ENCODE peak calls at places on chromosomes 2 and 18, in nine cellular contexts. G is stimulated activated CD8-positive, alpha-beta memory T cell treated with anti-CD3 and anti-CD28 coated beads, Interleukin-15, amount 100 ng/mL, for 24 hours; X is cardiac fibroblast; C is GM12891; Z is GM12865; L is uterus; B is iris pigment epithelial cell; A is cardiac septum; S is NCI-H1417 treated with DMSO at 0.1 percent for 48 hours. U is an unnamed sample.

GRCh38 chr2:109437325-109438090 is 176.3 kb downstream of the SEPTIN10 start:
- DNase-seq in X (no peak), B (no peak), C (no peak), G (no peak), Z (no peak), L (no peak), S (no peak), A (peak), U (no peak)

GRCh38 chr2:9474361-9475117 is at the start of gene IAH1:
- DNase-seq in Z (peak), A (peak), B (peak), S (no peak), C (peak), X (peak), G (peak), L (peak), U (peak)

GRCh38 chr2:42939411-42940206 is 147.2 kb upstream of the HAAO start:
- DNase-seq in S (no peak), G (no peak), Z (no peak), X (no peak), L (no peak), B (no peak), A (no peak), C (no peak), U (no peak)

GRCh38 chr18:27750014-27750413 is 426.9 kb downstream of the CDH2 start:
- DNase-seq in X (peak), G (no peak), A (no peak), B (peak), Z (peak), S (no peak), L (no peak), C (no peak), U (no peak)

GRCh38 chr2:224948859-224949258 is 93.4 kb downstream of the DOCK10 start:
- DNase-seq in Z (no peak), X (peak), C (no peak), B (peak), A (no peak), G (no peak), L (no peak), S (no peak), U (no peak)

GRCh38 chr18:58806826-58807714 is 57.6 kb upstream of the ZNF532 start:
- DNase-seq in A (no peak), Z (peak), S (no peak), C (peak), B (no peak), X (no peak), G (no peak), L (no peak), U (no peak)

GRCh38 chr2:2188344-2189111 is 142.5 kb downstream of the MYT1L start:
- DNase-seq in Z (no peak), X (no peak), S (no peak), G (no peak), C (no peak), A (no peak), L (no peak), B (no peak), U (no peak)

GRCh38 chr2:231554327-231554726 is 24.1 kb upstream of the NMUR1 start:
- DNase-seq in A (no peak), S (no peak), B (no peak), L (no peak), G (no peak), Z (no peak), C (no peak), X (no peak), U (no peak)

GRCh38 chr2:241010531-241011295 is 12.3 kb downstream of the SNED1 start:
- DNase-seq in A (peak), X (no peak), L (peak), Z (no peak), S (no peak), G (no peak), C (no peak), B (no peak), U (peak)

GRCh38 chr18:44133483-44133882 is 547.2 kb upstream of the SETBP1 start:
- DNase-seq in A (no peak), Z (no peak), G (no peak), C (no peak), S (no peak), L (no peak), B (no peak), X (peak), U (no peak)

GRCh38 chr2:131026914-131027313 is 66.3 kb downstream of the FAM168B start:
- DNase-seq in X (no peak), S (no peak), B (no peak), Z (no peak), C (no peak), L (no peak), G (no peak), A (no peak), U (no peak)

GRCh38 chr2:37641582-37642111 is 29.8 kb downstream of the CDC42EP3 start:
- DNase-seq in Z (no peak), C (no peak), S (no peak), L (no peak), A (no peak), G (no peak), X (no peak), B (no peak), U (no peak)

GRCh38 chr2:38076710-38077430 is 919 bp upstream of the CYP1B1 start:
- DNase-seq in L (peak), Z (peak), A (peak), C (peak), S (no peak), X (peak), B (peak), G (peak), U (peak)

GRCh38 chr18:61575419-61575818 is 242.2 kb downstream of the CDH20 start:
- DNase-seq in C (no peak), S (no peak), L (no peak), X (peak), A (no peak), G (no peak), B (peak), Z (no peak), U (no peak)

GRCh38 chr18:58408665-58409064 is 220.2 kb downstream of the ALPK2 start:
- DNase-seq in X (no peak), G (no peak), S (no peak), L (no peak), C (no peak), A (no peak), B (no peak), Z (no peak), U (no peak)

GRCh38 chr2:17257194-17257909 is 260.9 kb downstream of the RAD51AP2 start:
- DNase-seq in X (no peak), B (peak), L (no peak), Z (no peak), C (no peak), G (no peak), S (no peak), A (no peak), U (no peak)

U was measured in ureter.